ENCODE peak calls at places on chromosomes 5 and 9, in nine cellular contexts. One of them, this sample, is unnamed.
A peak's percentile ranks its signal among the peaks of the same experiment; 100 is the strongest.

GRCh38 chr9:36064448-36065037 is 27.8 kb downstream of the RECK start:
- DNase-seq in GM23338: no peak
- DNase-seq in hepatocyte: peak; percentile 4
- DNase-seq in Karpas-422: no peak
- DNase-seq in PC-9: no peak
- DNase-seq in HepG2: no peak
- DNase-seq in neuronal stem cell: no peak
- DNase-seq in HCT116: no peak
- DNase-seq in H9: no peak
- DNase-seq in this sample: no peak

GRCh38 chr9:127346584-127346983 is 50.4 kb upstream of the SLC2A8 start:
- DNase-seq in HepG2: no peak
- DNase-seq in Karpas-422: peak; percentile 50
- DNase-seq in hepatocyte: no peak
- DNase-seq in neuronal stem cell: no peak
- DNase-seq in PC-9: no peak
- DNase-seq in H9: no peak
- DNase-seq in GM23338: no peak
- DNase-seq in HCT116: no peak
- DNase-seq in this sample: peak; percentile 26

GRCh38 chr9:38319496-38320173 is 72.9 kb upstream of the ALDH1B1 start:
- DNase-seq in H9: no peak
- DNase-seq in PC-9: no peak
- DNase-seq in HCT116: no peak
- DNase-seq in GM23338: no peak
- DNase-seq in HepG2: no peak
- DNase-seq in hepatocyte: no peak
- DNase-seq in neuronal stem cell: no peak
- DNase-seq in Karpas-422: no peak
- DNase-seq in this sample: no peak

GRCh38 chr9:125959980-125960619 is 212.9 kb downstream of the PBX3 start:
- DNase-seq in PC-9: no peak
- DNase-seq in hepatocyte: no peak
- DNase-seq in HCT116: no peak
- DNase-seq in H9: no peak
- DNase-seq in HepG2: no peak
- DNase-seq in Karpas-422: no peak
- DNase-seq in neuronal stem cell: no peak
- DNase-seq in GM23338: no peak
- DNase-seq in this sample: no peak

GRCh38 chr9:36721846-36722588 is 149.3 kb downstream of the MELK start:
- DNase-seq in GM23338: no peak
- DNase-seq in H9: no peak
- DNase-seq in neuronal stem cell: no peak
- DNase-seq in HCT116: no peak
- DNase-seq in HepG2: no peak
- DNase-seq in Karpas-422: no peak
- DNase-seq in PC-9: no peak
- DNase-seq in hepatocyte: peak; percentile 20
- DNase-seq in this sample: no peak

GRCh38 chr5:59829389-59829788 is 64.1 kb downstream of the PDE4D start:
- DNase-seq in GM23338: no peak
- DNase-seq in HCT116: no peak
- DNase-seq in hepatocyte: no peak
- DNase-seq in Karpas-422: no peak
- DNase-seq in PC-9: no peak
- DNase-seq in H9: no peak
- DNase-seq in HepG2: no peak
- DNase-seq in neuronal stem cell: no peak
- DNase-seq in this sample: no peak

GRCh38 chr5:1842026-1842819 is 40.5 kb downstream of the IRX4 start:
- DNase-seq in GM23338: no peak
- DNase-seq in HepG2: no peak
- DNase-seq in neuronal stem cell: no peak
- DNase-seq in hepatocyte: no peak
- DNase-seq in HCT116: no peak
- DNase-seq in Karpas-422: no peak
- DNase-seq in H9: no peak
- DNase-seq in PC-9: no peak
- DNase-seq in this sample: no peak

GRCh38 chr9:84755375-84755774 is 85.8 kb downstream of the NTRK2 start:
- DNase-seq in hepatocyte: no peak
- DNase-seq in H9: no peak
- DNase-seq in neuronal stem cell: no peak
- DNase-seq in HepG2: no peak
- DNase-seq in Karpas-422: no peak
- DNase-seq in HCT116: no peak
- DNase-seq in PC-9: no peak
- DNase-seq in GM23338: no peak
- DNase-seq in this sample: no peak

DNA sequence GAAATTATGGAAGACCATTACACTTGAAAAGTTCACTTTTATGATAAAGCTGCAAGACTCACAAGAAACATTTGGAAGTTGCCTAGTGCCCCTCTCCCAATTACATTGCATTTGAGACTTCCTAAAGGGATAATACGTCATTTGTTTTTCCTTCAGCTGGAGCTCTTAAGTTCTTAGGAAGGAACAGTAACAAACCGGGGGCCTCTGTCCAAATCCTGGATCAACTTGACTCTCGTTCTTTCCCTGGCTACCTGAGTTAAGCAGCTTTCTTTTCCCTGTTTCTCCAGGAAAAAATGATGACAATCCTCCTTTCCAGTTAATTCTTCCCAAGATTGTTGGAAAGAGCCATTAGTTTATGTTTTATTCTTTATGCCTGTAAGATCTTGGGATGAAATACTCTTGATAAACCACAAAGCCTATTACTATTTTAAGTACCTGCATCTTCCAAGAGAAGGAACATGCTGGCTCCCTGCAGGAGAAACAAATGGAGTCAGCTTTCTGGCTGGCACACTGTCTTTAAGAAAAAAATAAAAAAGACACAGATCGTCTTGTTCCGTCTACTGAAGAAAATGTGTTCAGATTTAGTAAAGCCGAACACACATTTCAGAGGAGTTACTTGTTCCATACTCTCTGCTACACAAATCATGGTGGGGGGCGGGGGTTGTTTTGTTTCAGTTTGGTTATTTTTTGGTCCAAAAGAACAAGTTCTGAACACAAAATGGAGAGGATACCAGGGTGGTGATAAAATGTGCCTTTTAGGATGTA is 297.8 kb downstream of the EFNA5 start:
- DNase-seq in Karpas-422: no peak
- DNase-seq in hepatocyte: peak; percentile 27
- DNase-seq in neuronal stem cell: no peak
- DNase-seq in HCT116: no peak
- DNase-seq in PC-9: no peak
- DNase-seq in HepG2: no peak
- DNase-seq in H9: no peak
- DNase-seq in GM23338: peak; percentile 19
- DNase-seq in this sample: peak; percentile 42
- H2AFZ ChIP-seq in Karpas-422: no peak overlapping the region
- H2AFZ ChIP-seq in hepatocyte: no peak overlapping the region
- H2AFZ ChIP-seq in neuronal stem cell: no peak overlapping the region
- H2AFZ ChIP-seq in HCT116: no peak overlapping the region
- H2AFZ ChIP-seq in PC-9: no peak overlapping the region
- H2AFZ ChIP-seq in HepG2: no peak overlapping the region
- H2AFZ ChIP-seq in H9: no peak overlapping the region
- H2AFZ ChIP-seq in GM23338: no peak overlapping the region
- H2AFZ ChIP-seq in this sample: peak overlapping the region; percentile 75

GRCh38 chr9:107742531-107743309 is 253.2 kb upstream of the KLF4 start:
- DNase-seq in PC-9: no peak
- DNase-seq in hepatocyte: no peak
- DNase-seq in neuronal stem cell: no peak
- DNase-seq in HepG2: no peak
- DNase-seq in HCT116: no peak
- DNase-seq in Karpas-422: no peak
- DNase-seq in GM23338: no peak
- DNase-seq in H9: no peak
- DNase-seq in this sample: no peak

GRCh38 chr9:107738789-107739188 is 249.2 kb upstream of the KLF4 start:
- DNase-seq in Karpas-422: no peak
- DNase-seq in PC-9: no peak
- DNase-seq in GM23338: no peak
- DNase-seq in H9: no peak
- DNase-seq in hepatocyte: no peak
- DNase-seq in HCT116: no peak
- DNase-seq in neuronal stem cell: no peak
- DNase-seq in HepG2: no peak
- DNase-seq in this sample: no peak

GRCh38 chr9:107737987-107738743 is 248.6 kb upstream of the KLF4 start:
- DNase-seq in HepG2: no peak
- DNase-seq in H9: no peak
- DNase-seq in neuronal stem cell: no peak
- DNase-seq in HCT116: no peak
- DNase-seq in PC-9: no peak
- DNase-seq in GM23338: no peak
- DNase-seq in hepatocyte: peak; percentile 28
- DNase-seq in Karpas-422: no peak
- DNase-seq in this sample: no peak

GRCh38 chr9:107739601-107740082 is 250.1 kb upstream of the KLF4 start:
- DNase-seq in H9: no peak
- DNase-seq in hepatocyte: no peak
- DNase-seq in HepG2: no peak
- DNase-seq in GM23338: no peak
- DNase-seq in Karpas-422: no peak
- DNase-seq in neuronal stem cell: no peak
- DNase-seq in PC-9: no peak
- DNase-seq in HCT116: no peak
- DNase-seq in this sample: no peak

GRCh38 chr9:107740088-107740980 is 250.8 kb upstream of the KLF4 start:
- DNase-seq in PC-9: no peak
- DNase-seq in hepatocyte: no peak
- DNase-seq in Karpas-422: no peak
- DNase-seq in neuronal stem cell: no peak
- DNase-seq in HepG2: no peak
- DNase-seq in GM23338: no peak
- DNase-seq in HCT116: no peak
- DNase-seq in H9: no peak
- DNase-seq in this sample: no peak
- H2AFZ ChIP-seq in PC-9: no peak overlapping the region
- H2AFZ ChIP-seq in hepatocyte: no peak overlapping the region
- H2AFZ ChIP-seq in Karpas-422: no peak overlapping the region
- H2AFZ ChIP-seq in neuronal stem cell: no peak overlapping the region
- H2AFZ ChIP-seq in HepG2: no peak overlapping the region
- H2AFZ ChIP-seq in GM23338: no peak overlapping the region
- H2AFZ ChIP-seq in HCT116: no peak overlapping the region
- H2AFZ ChIP-seq in H9: no peak overlapping the region
- H2AFZ ChIP-seq in this sample: no peak overlapping the region

GRCh38 chr9:130785940-130786500 is 49.0 kb upstream of the ABL1 start:
- DNase-seq in GM23338: no peak
- DNase-seq in Karpas-422: no peak
- DNase-seq in PC-9: no peak
- DNase-seq in HepG2: no peak
- DNase-seq in neuronal stem cell: no peak
- DNase-seq in HCT116: no peak
- DNase-seq in hepatocyte: no peak
- DNase-seq in H9: no peak
- DNase-seq in this sample: no peak

GRCh38 chr9:130785053-130785452 is 50.0 kb upstream of the ABL1 start:
- DNase-seq in neuronal stem cell: no peak
- DNase-seq in HCT116: no peak
- DNase-seq in HepG2: no peak
- DNase-seq in Karpas-422: no peak
- DNase-seq in H9: no peak
- DNase-seq in hepatocyte: no peak
- DNase-seq in GM23338: no peak
- DNase-seq in PC-9: no peak
- DNase-seq in this sample: no peak

GRCh38 chr9:130789747-130790672 is 45.0 kb upstream of the ABL1 start:
- DNase-seq in GM23338: no peak
- DNase-seq in neuronal stem cell: no peak
- DNase-seq in PC-9: no peak
- DNase-seq in H9: no peak
- DNase-seq in Karpas-422: no peak
- DNase-seq in HepG2: no peak
- DNase-seq in hepatocyte: no peak
- DNase-seq in HCT116: no peak
- DNase-seq in this sample: peak; percentile 6

GRCh38 chr9:130782883-130783537 is 52.0 kb upstream of the ABL1 start:
- DNase-seq in neuronal stem cell: no peak
- DNase-seq in hepatocyte: no peak
- DNase-seq in Karpas-422: no peak
- DNase-seq in GM23338: no peak
- DNase-seq in PC-9: no peak
- DNase-seq in HCT116: no peak
- DNase-seq in HepG2: no peak
- DNase-seq in H9: no peak
- DNase-seq in this sample: no peak

DNA sequence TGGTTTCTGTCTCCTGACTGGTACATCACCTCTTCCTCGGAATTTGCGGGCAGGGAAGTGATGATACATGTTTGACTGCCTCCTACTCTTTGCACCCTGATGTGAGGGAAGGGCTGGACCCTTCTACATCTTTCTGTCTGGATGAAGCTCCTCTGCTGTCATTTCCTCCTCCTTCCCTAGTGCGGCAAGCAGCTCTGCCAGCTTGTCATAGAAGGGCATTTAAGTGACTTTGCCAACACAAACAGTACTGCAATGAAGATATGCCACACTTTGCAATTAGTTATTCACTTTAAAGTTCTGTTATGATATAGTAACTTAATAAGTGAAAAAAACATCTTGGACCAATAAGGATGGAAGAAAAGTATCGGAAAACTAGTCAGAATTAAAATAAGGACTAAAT is 48.5 kb upstream of the ABL1 start:
- DNase-seq in Karpas-422: no peak
- DNase-seq in GM23338: no peak
- DNase-seq in HCT116: no peak
- DNase-seq in PC-9: no peak
- DNase-seq in H9: no peak
- DNase-seq in hepatocyte: no peak
- DNase-seq in HepG2: no peak
- DNase-seq in neuronal stem cell: no peak
- DNase-seq in this sample: no peak
- H2AFZ ChIP-seq in Karpas-422: no peak overlapping the region
- H2AFZ ChIP-seq in GM23338: no peak overlapping the region
- H2AFZ ChIP-seq in HCT116: no peak overlapping the region
- H2AFZ ChIP-seq in PC-9: no peak overlapping the region
- H2AFZ ChIP-seq in H9: no peak overlapping the region
- H2AFZ ChIP-seq in hepatocyte: no peak overlapping the region
- H2AFZ ChIP-seq in HepG2: no peak overlapping the region
- H2AFZ ChIP-seq in neuronal stem cell: no peak overlapping the region
- H2AFZ ChIP-seq in this sample: no peak overlapping the region

GRCh38 chr5:14056039-14056438 is 87.1 kb upstream of the TRIO start:
- DNase-seq in PC-9: no peak
- DNase-seq in HepG2: no peak
- DNase-seq in Karpas-422: no peak
- DNase-seq in neuronal stem cell: no peak
- DNase-seq in HCT116: no peak
- DNase-seq in GM23338: no peak
- DNase-seq in hepatocyte: no peak
- DNase-seq in H9: no peak
- DNase-seq in this sample: no peak

GRCh38 chr5:14059810-14060209 is 83.3 kb upstream of the TRIO start:
- DNase-seq in GM23338: no peak
- DNase-seq in PC-9: no peak
- DNase-seq in neuronal stem cell: no peak
- DNase-seq in HepG2: no peak
- DNase-seq in hepatocyte: no peak
- DNase-seq in Karpas-422: no peak
- DNase-seq in HCT116: no peak
- DNase-seq in H9: no peak
- DNase-seq in this sample: no peak

GRCh38 chr5:14054965-14055963 is 87.9 kb upstream of the TRIO start:
- DNase-seq in Karpas-422: no peak
- DNase-seq in HCT116: no peak
- DNase-seq in GM23338: no peak
- DNase-seq in H9: no peak
- DNase-seq in HepG2: no peak
- DNase-seq in PC-9: no peak
- DNase-seq in hepatocyte: no peak
- DNase-seq in neuronal stem cell: no peak
- DNase-seq in this sample: no peak

GRCh38 chr5:14060218-14060617 is 82.9 kb upstream of the TRIO start:
- DNase-seq in HCT116: no peak
- DNase-seq in GM23338: no peak
- DNase-seq in hepatocyte: no peak
- DNase-seq in H9: no peak
- DNase-seq in HepG2: no peak
- DNase-seq in Karpas-422: no peak
- DNase-seq in PC-9: no peak
- DNase-seq in neuronal stem cell: no peak
- DNase-seq in this sample: no peak

DNA sequence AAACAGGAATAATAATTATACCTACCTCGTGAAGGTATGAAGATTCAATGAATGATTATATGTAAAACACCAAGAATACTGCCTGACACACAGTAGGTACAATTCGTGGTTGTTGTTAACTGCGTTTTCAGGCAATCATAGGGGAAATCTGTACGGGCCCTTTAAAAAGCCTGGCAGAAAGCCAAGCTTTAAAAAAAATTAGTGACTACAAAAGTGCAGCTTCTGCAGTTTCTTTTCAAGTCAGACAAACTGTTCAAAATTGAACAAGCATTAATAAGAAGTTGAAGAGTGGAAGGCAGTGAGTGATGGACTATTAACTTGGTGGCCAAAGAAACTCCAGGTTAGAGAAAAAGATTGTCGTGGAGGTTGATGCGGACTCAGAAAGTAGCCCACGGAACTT is 85.9 kb upstream of the TRIO start:
- DNase-seq in HepG2: no peak
- DNase-seq in hepatocyte: no peak
- DNase-seq in neuronal stem cell: no peak
- DNase-seq in PC-9: no peak
- DNase-seq in Karpas-422: no peak
- DNase-seq in H9: no peak
- DNase-seq in GM23338: no peak
- DNase-seq in HCT116: no peak
- DNase-seq in this sample: no peak
- H2AFZ ChIP-seq in HepG2: no peak overlapping the region
- H2AFZ ChIP-seq in hepatocyte: no peak overlapping the region
- H2AFZ ChIP-seq in neuronal stem cell: no peak overlapping the region
- H2AFZ ChIP-seq in PC-9: no peak overlapping the region
- H2AFZ ChIP-seq in Karpas-422: no peak overlapping the region
- H2AFZ ChIP-seq in H9: no peak overlapping the region
- H2AFZ ChIP-seq in GM23338: peak overlapping the region; percentile 45
- H2AFZ ChIP-seq in HCT116: no peak overlapping the region
- H2AFZ ChIP-seq in this sample: no peak overlapping the region